ENCODE peak calls at places on chromosomes 12 and 14, in nine cellular contexts. One of them, this sample, is unnamed.

GRCh38 chr12:108306014-108306501 is 33.1 kb downstream of the CMKLR1 start:
- DNase-seq in K562: peak; percentile 11
- DNase-seq in H1: no peak
- DNase-seq in prostate gland: no peak
- DNase-seq in transverse colon: no peak
- DNase-seq in HCT116: no peak
- DNase-seq in stomach: no peak
- DNase-seq in spleen: no peak
- DNase-seq in upper lobe of left lung: no peak
- DNase-seq in this sample: no peak

GRCh38 chr14:96318836-96319235 is 44.3 kb downstream of the ATG2B start:
- DNase-seq in prostate gland: no peak
- DNase-seq in HCT116: no peak
- DNase-seq in stomach: no peak
- DNase-seq in H1: no peak
- DNase-seq in upper lobe of left lung: peak; percentile 42
- DNase-seq in spleen: no peak
- DNase-seq in K562: no peak
- DNase-seq in transverse colon: no peak
- DNase-seq in this sample: no peak

GRCh38 chr12:25884920-25885234 is 73.6 kb upstream of the RASSF8 start:
- DNase-seq in upper lobe of left lung: no peak
- DNase-seq in K562: no peak
- DNase-seq in spleen: no peak
- DNase-seq in prostate gland: no peak
- DNase-seq in stomach: no peak
- DNase-seq in H1: peak; percentile 46
- DNase-seq in HCT116: no peak
- DNase-seq in transverse colon: no peak
- DNase-seq in this sample: no peak

GRCh38 chr14:81211844-81212243 is 8.9 kb downstream of the GTF2A1 start:
- DNase-seq in upper lobe of left lung: no peak
- DNase-seq in transverse colon: no peak
- DNase-seq in spleen: no peak
- DNase-seq in H1: no peak
- DNase-seq in HCT116: no peak
- DNase-seq in stomach: no peak
- DNase-seq in K562: no peak
- DNase-seq in prostate gland: no peak
- DNase-seq in this sample: no peak

GRCh38 chr12:116920939-116921338 is 10.2 kb downstream of the FBXW8 start:
- DNase-seq in HCT116: no peak
- DNase-seq in spleen: no peak
- DNase-seq in stomach: no peak
- DNase-seq in prostate gland: no peak
- DNase-seq in K562: no peak
- DNase-seq in H1: no peak
- DNase-seq in transverse colon: no peak
- DNase-seq in upper lobe of left lung: no peak
- DNase-seq in this sample: no peak

GRCh38 chr12:130480887-130481286 is 143.2 kb downstream of the PIWIL1 start:
- DNase-seq in transverse colon: peak; percentile 31
- DNase-seq in spleen: no peak
- DNase-seq in K562: no peak
- DNase-seq in H1: no peak
- DNase-seq in prostate gland: no peak
- DNase-seq in stomach: no peak
- DNase-seq in HCT116: no peak
- DNase-seq in upper lobe of left lung: no peak
- DNase-seq in this sample: no peak

GRCh38 chr14:64218344-64219240 is 75.6 kb downstream of the ESR2 start:
- DNase-seq in transverse colon: no peak
- DNase-seq in upper lobe of left lung: no peak
- DNase-seq in H1: no peak
- DNase-seq in prostate gland: no peak
- DNase-seq in HCT116: no peak
- DNase-seq in spleen: no peak
- DNase-seq in stomach: peak; percentile 78
- DNase-seq in K562: no peak
- DNase-seq in this sample: no peak

GRCh38 chr14:74510955-74511354 is 17.4 kb downstream of the ISCA2 start:
- DNase-seq in stomach: no peak
- DNase-seq in transverse colon: no peak
- DNase-seq in K562: no peak
- DNase-seq in upper lobe of left lung: peak; percentile 37
- DNase-seq in prostate gland: no peak
- DNase-seq in HCT116: no peak
- DNase-seq in spleen: peak; percentile 60
- DNase-seq in H1: no peak
- DNase-seq in this sample: peak; percentile 46

DNA sequence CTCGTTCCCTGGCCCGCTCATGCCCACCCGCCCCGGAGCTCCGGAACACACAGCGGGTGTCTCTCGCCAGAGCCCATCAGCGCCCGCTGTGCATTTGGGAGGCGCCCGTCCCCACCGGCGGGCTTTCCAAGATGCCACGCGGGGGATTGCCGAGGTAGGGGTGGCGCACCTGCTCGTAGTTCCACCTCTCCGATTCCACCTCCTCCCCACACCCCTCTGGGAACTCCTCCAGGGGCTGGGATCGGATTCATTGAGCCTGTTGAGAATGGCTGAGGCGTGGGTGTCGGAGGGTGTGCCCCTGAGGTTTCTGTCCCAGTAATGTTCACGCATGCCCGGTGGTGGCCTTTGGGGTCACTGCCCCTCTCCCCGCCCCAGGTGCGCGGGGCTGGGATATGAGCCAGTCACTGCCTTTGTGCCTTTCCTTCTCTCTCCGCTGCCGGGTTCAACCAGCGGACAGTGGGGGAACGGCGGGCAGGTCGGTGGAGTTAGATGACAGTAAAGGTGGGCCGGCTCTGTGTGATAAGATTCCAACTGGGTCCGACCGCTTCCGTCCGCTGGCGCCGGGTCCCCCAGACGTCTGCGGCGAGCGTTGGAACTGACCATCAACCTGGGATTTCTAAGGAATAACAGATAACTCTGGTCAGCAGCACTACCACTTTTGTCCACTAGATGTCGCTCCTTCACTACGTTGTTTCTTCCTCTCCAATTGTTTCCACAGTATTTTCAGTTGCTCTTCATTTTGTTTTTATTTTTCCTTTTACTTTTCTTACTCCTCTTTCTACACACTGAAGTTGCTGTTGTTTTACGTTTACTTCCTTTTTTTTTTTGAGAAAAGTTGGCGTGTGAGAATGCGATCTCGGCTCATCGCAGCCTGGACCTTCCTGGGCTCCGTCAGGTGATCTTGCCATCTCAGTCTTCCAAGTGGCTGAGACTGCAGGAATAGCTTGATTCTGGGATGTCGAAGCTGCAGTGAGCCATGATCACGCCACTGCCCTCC is 178.1 kb upstream of the ALG10B start:
- DNase-seq in stomach: peak; percentile 82
- DNase-seq in spleen: peak; percentile 78
- DNase-seq in H1: peak; percentile 91
- DNase-seq in upper lobe of left lung: peak; percentile 88
- DNase-seq in transverse colon: peak; percentile 71
- DNase-seq in HCT116: peak; percentile 61
- DNase-seq in prostate gland: peak; percentile 61
- DNase-seq in K562: peak; percentile 53
- DNase-seq in this sample: peak; percentile 84
- H3K4me3 ChIP-seq in stomach: peak overlapping the region; percentile 49
- H3K4me3 ChIP-seq in spleen: peak overlapping the region; percentile 16
- H3K4me3 ChIP-seq in H1: no peak overlapping the region
- H3K4me3 ChIP-seq in upper lobe of left lung: peak overlapping the region; percentile 48
- H3K4me3 ChIP-seq in transverse colon: peak overlapping the region; percentile 24
- H3K4me3 ChIP-seq in HCT116: peak overlapping the region; percentile 63
- H3K4me3 ChIP-seq in prostate gland: peak overlapping the region; percentile 21
- H3K4me3 ChIP-seq in K562: no peak overlapping the region
- H3K4me3 ChIP-seq in this sample: peak overlapping the region; percentile 49

DNA sequence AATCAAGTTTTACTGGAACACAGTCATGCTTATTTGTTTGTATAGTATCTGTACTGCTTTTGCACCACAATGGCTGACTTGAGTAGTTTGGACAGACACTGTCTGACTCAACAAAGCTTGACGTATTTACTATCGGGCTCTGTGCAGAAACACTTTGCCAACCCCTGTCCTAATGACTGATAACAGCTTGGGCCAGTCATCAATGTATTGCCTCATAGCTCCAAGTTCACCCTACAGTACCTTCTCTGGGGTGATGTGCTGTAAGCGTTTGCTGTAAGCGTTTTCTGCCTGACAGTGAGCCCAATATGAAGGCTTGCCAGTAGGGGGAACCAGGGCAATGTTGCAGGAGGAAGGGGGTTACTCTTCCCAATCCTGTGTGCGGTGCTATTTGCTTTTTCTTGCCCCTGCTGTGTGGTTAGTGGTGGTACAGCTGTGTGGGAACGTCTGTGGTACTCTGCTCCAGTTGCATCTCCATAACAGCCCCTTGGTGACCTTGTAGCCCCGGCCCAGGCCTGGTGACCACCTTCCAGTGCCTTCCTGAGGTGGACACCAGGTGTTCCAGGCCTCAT is 5.4 kb upstream of the CCDC177 start:
- DNase-seq in upper lobe of left lung: no peak
- DNase-seq in spleen: no peak
- DNase-seq in transverse colon: no peak
- DNase-seq in prostate gland: no peak
- DNase-seq in K562: peak; percentile 50
- DNase-seq in stomach: peak; percentile 30
- DNase-seq in H1: peak; percentile 76
- DNase-seq in HCT116: peak; percentile 37
- DNase-seq in this sample: no peak
- TF ChIP-seq CTCF in upper lobe of left lung: peak; percentile 22
- TF ChIP-seq CTCF in spleen: no peak
- TF ChIP-seq CTCF in transverse colon: no peak
- TF ChIP-seq CTCF in prostate gland: no peak
- TF ChIP-seq CTCF in K562: peak; percentile 77
- TF ChIP-seq CTCF in stomach: no peak
- TF ChIP-seq CTCF in H1: peak; percentile 95
- TF ChIP-seq CTCF in HCT116: peak; percentile 69
- TF ChIP-seq CTCF in this sample: no peak

GRCh38 chr12:122837306-122838265 is 2.3 kb downstream of the HIP1R start:
- DNase-seq in stomach: peak; percentile 76
- DNase-seq in HCT116: no peak
- DNase-seq in prostate gland: no peak
- DNase-seq in transverse colon: peak; percentile 35
- DNase-seq in upper lobe of left lung: no peak
- DNase-seq in spleen: peak; percentile 54
- DNase-seq in H1: no peak
- DNase-seq in K562: no peak
- DNase-seq in this sample: no peak

GRCh38 chr12:122835693-122836026 is 403 bp downstream of the HIP1R start:
- DNase-seq in upper lobe of left lung: peak; percentile 90
- DNase-seq in stomach: no peak
- DNase-seq in spleen: peak; percentile 89
- DNase-seq in HCT116: no peak
- DNase-seq in H1: peak; percentile 51
- DNase-seq in K562: peak; percentile 87
- DNase-seq in transverse colon: peak; percentile 50
- DNase-seq in prostate gland: no peak
- DNase-seq in this sample: no peak

GRCh38 chr12:122836027-122836921 is 1.0 kb downstream of the HIP1R start:
- DNase-seq in prostate gland: peak; percentile 81
- DNase-seq in H1: peak; percentile 51
- DNase-seq in transverse colon: peak; percentile 72
- DNase-seq in stomach: peak; percentile 78
- DNase-seq in upper lobe of left lung: no peak
- DNase-seq in spleen: peak; percentile 86
- DNase-seq in HCT116: no peak
- DNase-seq in K562: peak; percentile 54
- DNase-seq in this sample: peak; percentile 71

GRCh38 chr12:122834229-122834920 is 882 bp upstream of the HIP1R start:
- DNase-seq in H1: no peak
- DNase-seq in K562: no peak
- DNase-seq in spleen: peak; percentile 85
- DNase-seq in upper lobe of left lung: peak; percentile 84
- DNase-seq in prostate gland: no peak
- DNase-seq in stomach: peak; percentile 64
- DNase-seq in HCT116: peak; percentile 35
- DNase-seq in transverse colon: peak; percentile 55
- DNase-seq in this sample: peak; percentile 74

DNA sequence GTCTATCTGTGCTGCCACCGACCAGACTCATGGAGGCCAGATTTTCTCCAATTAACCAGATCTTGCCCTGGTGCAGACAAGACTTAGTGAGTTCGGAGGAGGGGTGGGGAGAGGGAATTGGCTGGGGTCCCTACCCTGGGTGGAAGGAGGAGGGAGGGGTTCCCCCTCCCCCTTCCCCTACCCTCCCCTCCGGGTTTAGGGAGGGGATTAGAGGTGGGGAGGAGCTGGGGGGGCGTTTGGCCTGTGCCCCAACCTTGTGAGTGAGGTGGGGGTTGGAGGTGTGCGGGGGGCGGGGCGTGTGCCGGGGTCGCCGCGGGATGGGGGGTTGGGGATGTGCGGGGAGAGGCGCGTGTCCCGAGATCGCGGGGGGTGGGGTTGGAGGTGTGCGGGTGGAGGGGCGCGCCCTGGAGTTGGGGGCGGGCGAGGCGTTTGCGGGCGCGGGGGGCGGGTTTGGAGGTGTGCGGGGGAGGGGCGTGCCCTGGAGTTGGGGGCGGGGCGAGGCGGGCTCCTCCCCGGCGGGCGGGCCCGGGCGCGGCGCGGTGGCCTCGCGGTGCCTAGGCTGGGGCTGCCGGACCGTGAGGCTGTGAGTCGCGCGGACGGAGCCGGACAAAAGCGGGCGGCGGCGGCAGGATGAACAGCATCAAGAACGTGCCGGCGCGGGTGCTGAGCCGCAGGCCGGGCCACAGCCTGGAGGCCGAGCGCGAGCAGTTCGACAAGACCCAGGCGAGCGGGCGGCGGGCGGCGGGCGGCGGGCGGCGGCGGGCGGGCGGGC is at the start of gene HIP1R:
- DNase-seq in transverse colon: peak; percentile 71
- DNase-seq in upper lobe of left lung: peak; percentile 92
- DNase-seq in HCT116: peak; percentile 16
- DNase-seq in prostate gland: peak; percentile 54
- DNase-seq in stomach: peak; percentile 64
- DNase-seq in spleen: peak; percentile 90
- DNase-seq in K562: peak; percentile 93
- DNase-seq in H1: peak; percentile 78
- DNase-seq in this sample: peak; percentile 69
- TF ChIP-seq POLR2AphosphoS5 in transverse colon: peak; percentile 55
- TF ChIP-seq POLR2AphosphoS5 in upper lobe of left lung: no peak
- TF ChIP-seq POLR2AphosphoS5 in HCT116: peak; percentile 87
- TF ChIP-seq POLR2AphosphoS5 in prostate gland: no peak
- TF ChIP-seq POLR2AphosphoS5 in stomach: no peak
- TF ChIP-seq POLR2AphosphoS5 in spleen: peak; percentile 66
- TF ChIP-seq POLR2AphosphoS5 in K562: no peak
- TF ChIP-seq POLR2AphosphoS5 in H1: no peak
- TF ChIP-seq POLR2AphosphoS5 in this sample: no peak

GRCh38 chr14:49653508-49653907 is 18.5 kb upstream of the DNAAF2 start:
- DNase-seq in K562: no peak
- DNase-seq in H1: no peak
- DNase-seq in prostate gland: no peak
- DNase-seq in upper lobe of left lung: no peak
- DNase-seq in spleen: no peak
- DNase-seq in stomach: no peak
- DNase-seq in transverse colon: no peak
- DNase-seq in HCT116: no peak
- DNase-seq in this sample: no peak

GRCh38 chr14:49659526-49660455 is 24.7 kb upstream of the DNAAF2 start:
- DNase-seq in H1: no peak
- DNase-seq in stomach: no peak
- DNase-seq in spleen: no peak
- DNase-seq in HCT116: no peak
- DNase-seq in prostate gland: no peak
- DNase-seq in K562: no peak
- DNase-seq in transverse colon: no peak
- DNase-seq in upper lobe of left lung: no peak
- DNase-seq in this sample: no peak

DNA sequence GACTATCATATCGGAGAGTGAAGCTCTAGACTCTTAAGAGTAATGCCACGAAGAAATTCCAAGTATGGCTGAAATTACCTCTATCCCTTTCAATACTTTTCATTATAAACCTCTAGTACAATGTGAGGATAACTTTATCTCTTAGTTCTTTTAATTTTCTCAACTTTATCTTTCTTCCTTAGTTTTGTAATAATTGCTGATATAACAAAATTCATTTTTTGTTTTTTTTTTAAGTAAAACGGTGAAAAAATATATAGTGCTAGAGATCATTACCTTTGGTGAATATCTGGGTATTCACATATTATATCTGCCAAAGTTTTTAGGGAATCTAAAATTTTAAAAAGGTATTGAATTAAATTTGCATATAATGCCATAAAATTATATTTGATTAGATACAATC is 19.5 kb upstream of the DNAAF2 start:
- DNase-seq in prostate gland: no peak
- DNase-seq in upper lobe of left lung: no peak
- DNase-seq in HCT116: no peak
- DNase-seq in stomach: no peak
- DNase-seq in H1: no peak
- DNase-seq in transverse colon: no peak
- DNase-seq in spleen: no peak
- DNase-seq in K562: no peak
- DNase-seq in this sample: no peak
- H3K4me3 ChIP-seq in prostate gland: no peak overlapping the region
- H3K4me3 ChIP-seq in upper lobe of left lung: no peak overlapping the region
- H3K4me3 ChIP-seq in HCT116: no peak overlapping the region
- H3K4me3 ChIP-seq in stomach: no peak overlapping the region
- H3K4me3 ChIP-seq in H1: no peak overlapping the region
- H3K4me3 ChIP-seq in transverse colon: no peak overlapping the region
- H3K4me3 ChIP-seq in spleen: no peak overlapping the region
- H3K4me3 ChIP-seq in K562: no peak overlapping the region
- H3K4me3 ChIP-seq in this sample: no peak overlapping the region

This sample was measured in suprapubic skin.